ENCODE peak calls at places on chromosomes 12 and 14, in four cellular contexts. One of them, this sample, is unnamed.

GRCh38 chr12:12736759-12737676 is 19.9 kb downstream of the CDKN1B start:
- DNase-seq in NCI-H2081: no peak
- DNase-seq in RWPE1: no peak
- DNase-seq in NCI-H226: no peak
- DNase-seq in this sample: no peak

GRCh38 chr14:103319422-103319821 is 14.6 kb upstream of the EIF5 start:
- DNase-seq in NCI-H226: no peak
- DNase-seq in RWPE1: no peak
- DNase-seq in NCI-H2081: no peak
- DNase-seq in this sample: no peak

GRCh38 chr14:79534703-79535353 is 676.5 kb downstream of the DIO2 start:
- DNase-seq in NCI-H226: no peak
- DNase-seq in RWPE1: no peak
- DNase-seq in NCI-H2081: no peak
- DNase-seq in this sample: no peak

GRCh38 chr12:27185234-27186045 is 58.6 kb upstream of the STK38L start:
- DNase-seq in RWPE1: no peak
- DNase-seq in NCI-H226: peak
- DNase-seq in NCI-H2081: no peak
- DNase-seq in this sample: no peak

GRCh38 chr14:103521438-103521961 is 1.1 kb downstream of the CKB start:
- DNase-seq in NCI-H2081: no peak
- DNase-seq in RWPE1: no peak
- DNase-seq in NCI-H226: no peak
- DNase-seq in this sample: no peak

GRCh38 chr14:66038214-66038977 is 447.8 kb upstream of the CCDC196 start:
- DNase-seq in NCI-H2081: no peak
- DNase-seq in NCI-H226: peak
- DNase-seq in RWPE1: peak
- DNase-seq in this sample: no peak

GRCh38 chr12:76880156-76881023 is 1.6 kb upstream of the CSRP2 start:
- DNase-seq in NCI-H226: no peak
- DNase-seq in NCI-H2081: no peak
- DNase-seq in RWPE1: no peak
- DNase-seq in this sample: no peak

GRCh38 chr12:75302225-75302624 is 27.9 kb downstream of the CAPS2 start:
- DNase-seq in NCI-H2081: no peak
- DNase-seq in NCI-H226: no peak
- DNase-seq in RWPE1: no peak
- DNase-seq in this sample: no peak

GRCh38 chr12:54352891-54353874 is 11.1 kb downstream of the GPR84 start:
- DNase-seq in RWPE1: no peak
- DNase-seq in NCI-H2081: peak
- DNase-seq in NCI-H226: no peak
- DNase-seq in this sample: peak

GRCh38 chr14:95480109-95480886 is 36.2 kb downstream of the SYNE3 start:
- DNase-seq in NCI-H226: no peak
- DNase-seq in NCI-H2081: no peak
- DNase-seq in RWPE1: no peak
- DNase-seq in this sample: no peak

GRCh38 chr12:49131973-49132461 is 822 bp upstream of the TUBA1B start:
- DNase-seq in RWPE1: peak
- DNase-seq in NCI-H2081: peak
- DNase-seq in NCI-H226: no peak
- DNase-seq in this sample: peak

GRCh38 chr14:102539544-102540309 is 30.2 kb upstream of the ANKRD9 start:
- DNase-seq in NCI-H226: peak
- DNase-seq in RWPE1: no peak
- DNase-seq in NCI-H2081: peak
- DNase-seq in this sample: peak

GRCh38 chr14:93944348-93945069 is 17.4 kb downstream of the FAM181A start:
- DNase-seq in NCI-H226: no peak
- DNase-seq in NCI-H2081: no peak
- DNase-seq in RWPE1: no peak
- DNase-seq in this sample: no peak

GRCh38 chr14:49853572-49854375 is 1.2 kb upstream of the NEMF start:
- DNase-seq in NCI-H2081: no peak
- DNase-seq in RWPE1: peak
- DNase-seq in NCI-H226: peak
- DNase-seq in this sample: peak

GRCh38 chr12:64665506-64665905 is 55.2 kb downstream of the RASSF3 start:
- DNase-seq in NCI-H226: no peak
- DNase-seq in RWPE1: no peak
- DNase-seq in NCI-H2081: no peak
- DNase-seq in this sample: no peak

GRCh38 chr12:126353604-126354003 is 1288.4 kb downstream of the AACS start:
- DNase-seq in NCI-H226: no peak
- DNase-seq in RWPE1: peak
- DNase-seq in NCI-H2081: no peak
- DNase-seq in this sample: no peak

GRCh38 chr14:35416108-35416750 is 11.7 kb upstream of the NFKBIA start:
- DNase-seq in NCI-H226: no peak
- DNase-seq in NCI-H2081: no peak
- DNase-seq in RWPE1: no peak
- DNase-seq in this sample: no peak

GRCh38 chr14:42322486-42323284 is 716.0 kb downstream of the LRFN5 start:
- DNase-seq in NCI-H2081: no peak
- DNase-seq in RWPE1: no peak
- DNase-seq in NCI-H226: no peak
- DNase-seq in this sample: no peak

GRCh38 chr12:23704992-23705943 is 244.2 kb downstream of the SOX5 start:
- DNase-seq in RWPE1: no peak
- DNase-seq in NCI-H226: no peak
- DNase-seq in NCI-H2081: no peak
- DNase-seq in this sample: no peak

GRCh38 chr12:79655036-79655435 is 35.7 kb downstream of the PAWR start:
- DNase-seq in NCI-H2081: no peak
- DNase-seq in RWPE1: no peak
- DNase-seq in NCI-H226: no peak
- DNase-seq in this sample: no peak

GRCh38 chr12:110921262-110921661 is 883 bp upstream of the MYL2 start:
- DNase-seq in RWPE1: peak
- DNase-seq in NCI-H2081: no peak
- DNase-seq in NCI-H226: peak
- DNase-seq in this sample: no peak

GRCh38 chr12:1502441-1502785 is 92.0 kb downstream of the FBXL14 start:
- DNase-seq in RWPE1: no peak
- DNase-seq in NCI-H2081: no peak
- DNase-seq in NCI-H226: no peak
- DNase-seq in this sample: no peak

GRCh38 chr12:13124661-13125505 is 21.4 kb upstream of the GSG1 start:
- DNase-seq in NCI-H2081: no peak
- DNase-seq in NCI-H226: peak
- DNase-seq in RWPE1: peak
- DNase-seq in this sample: no peak

GRCh38 chr12:68016136-68016535 is 26.9 kb downstream of the IFNG-AS1 start:
- DNase-seq in RWPE1: no peak
- DNase-seq in NCI-H2081: no peak
- DNase-seq in NCI-H226: no peak
- DNase-seq in this sample: no peak

GRCh38 chr12:118189761-118190181 is 53.8 kb downstream of the PEBP1 start:
- DNase-seq in NCI-H2081: peak
- DNase-seq in RWPE1: no peak
- DNase-seq in NCI-H226: no peak
- DNase-seq in this sample: peak

GRCh38 chr12:28107679-28108078 is 82.6 kb upstream of the CCDC91 start:
- DNase-seq in NCI-H2081: no peak
- DNase-seq in NCI-H226: no peak
- DNase-seq in RWPE1: no peak
- DNase-seq in this sample: no peak

GRCh38 chr14:101116065-101116464 is 212.5 kb upstream of the RTL1 start:
- DNase-seq in RWPE1: no peak
- DNase-seq in NCI-H226: no peak
- DNase-seq in NCI-H2081: no peak
- DNase-seq in this sample: no peak

GRCh38 chr12:48486261-48486660 is 4.0 kb downstream of the C12orf54 start:
- DNase-seq in NCI-H226: no peak
- DNase-seq in RWPE1: peak
- DNase-seq in NCI-H2081: no peak
- DNase-seq in this sample: no peak

GRCh38 chr12:90909069-90909676 is 45.8 kb downstream of the CCER1 start:
- DNase-seq in NCI-H2081: peak
- DNase-seq in NCI-H226: peak
- DNase-seq in RWPE1: peak
- DNase-seq in this sample: peak

GRCh38 chr12:93954160-93955112 is 193.9 kb upstream of the PLXNC1 start:
- DNase-seq in NCI-H226: no peak
- DNase-seq in RWPE1: no peak
- DNase-seq in NCI-H2081: no peak
- DNase-seq in this sample: no peak

GRCh38 chr14:42628591-42628990 is 1021.9 kb downstream of the LRFN5 start:
- DNase-seq in NCI-H226: no peak
- DNase-seq in RWPE1: no peak
- DNase-seq in NCI-H2081: no peak
- DNase-seq in this sample: no peak

GRCh38 chr12:32399045-32399372 is 349 bp upstream of the FGD4 start:
- DNase-seq in RWPE1: no peak
- DNase-seq in NCI-H2081: no peak
- DNase-seq in NCI-H226: no peak
- DNase-seq in this sample: no peak

GRCh38 chr14:32998433-32998832 is 59.8 kb downstream of the NPAS3 start:
- DNase-seq in RWPE1: peak
- DNase-seq in NCI-H2081: no peak
- DNase-seq in NCI-H226: no peak
- DNase-seq in this sample: no peak

GRCh38 chr14:78985668-78986073 is 815.5 kb downstream of the NRXN3 start:
- DNase-seq in RWPE1: no peak
- DNase-seq in NCI-H2081: peak
- DNase-seq in NCI-H226: peak
- DNase-seq in this sample: no peak

GRCh38 chr14:78319826-78320635 is 149.9 kb downstream of the NRXN3 start:
- DNase-seq in RWPE1: no peak
- DNase-seq in NCI-H2081: peak
- DNase-seq in NCI-H226: no peak
- DNase-seq in this sample: no peak

GRCh38 chr12:79933580-79934264 is 1.2 kb downstream of the PPP1R12A start:
- DNase-seq in RWPE1: peak
- DNase-seq in NCI-H2081: no peak
- DNase-seq in NCI-H226: no peak
- DNase-seq in this sample: no peak

GRCh38 chr14:64760146-64760755 is 56.0 kb downstream of the PLEKHG3 start:
- DNase-seq in NCI-H2081: no peak
- DNase-seq in RWPE1: peak
- DNase-seq in NCI-H226: peak
- DNase-seq in this sample: peak

GRCh38 chr14:71661441-71661840 is 270.8 kb upstream of the RGS6 start:
- DNase-seq in RWPE1: no peak
- DNase-seq in NCI-H2081: no peak
- DNase-seq in NCI-H226: no peak
- DNase-seq in this sample: no peak

GRCh38 chr12:2248087-2248900 is 195.5 kb downstream of the CACNA1C start:
- DNase-seq in NCI-H226: no peak
- DNase-seq in RWPE1: no peak
- DNase-seq in NCI-H2081: no peak
- DNase-seq in this sample: no peak

This sample was measured in SHP77 treated with DMSO at 0.1 percent for 48 hours.